ENCODE peak calls at places on chromosomes 6 and 20, in five cellular contexts. L, B, I, H and J are unnamed samples.
A peak's percentile ranks its signal among the peaks of the same experiment; 100 is the strongest.

GRCh38 chr20:63404129-63405085 is 43.3 kb upstream of the CHRNA4 start:
- DNase-seq in B (no peak), H (no peak), L (no peak), I (no peak), J (no peak)

GRCh38 chr6:22582806-22583205 is 13.4 kb downstream of the HDGFL1 start:
- DNase-seq in H (no peak), L (no peak), B (no peak), I (no peak), J (no peak)

GRCh38 chr6:15131234-15132195 is 114.4 kb upstream of the JARID2 start:
- DNase-seq in I (no peak), L (no peak), H (no peak), B (no peak), J (no peak)

GRCh38 chr6:139439278-139439813 is 64.9 kb upstream of the CITED2 start:
- DNase-seq in L (no peak), B (no peak), I (no peak), H (no peak), J (no peak)

GRCh38 chr6:39823187-39823815 is 31.1 kb downstream of the DAAM2 start:
- DNase-seq in H (no peak), L (no peak), B (peak; percentile 83), I (peak; percentile 43), J (no peak)

GRCh38 chr6:16286151-16286522 is 47.8 kb downstream of the GMPR start:
- DNase-seq in H (peak; percentile 5), I (no peak), B (no peak), L (no peak), J (peak; percentile 59)

GRCh38 chr6:35786810-35787209 is 6.0 kb downstream of the CLPSL1 start:
- DNase-seq in L (no peak), I (no peak), B (no peak), H (no peak), J (no peak)

GRCh38 chr6:30091577-30092381 is 16.2 kb upstream of the RNF39 start:
- DNase-seq in B (no peak), I (peak; percentile 64), H (no peak), L (no peak), J (no peak)

GRCh38 chr6:26075063-26075717 is 12.0 kb upstream of the HFE start:
- DNase-seq in I (no peak), H (no peak), L (no peak), B (no peak), J (no peak)

GRCh38 chr6:157535354-157536217 is 154.6 kb downstream of the ZDHHC14 start:
- DNase-seq in H (peak; percentile 48), L (no peak), I (no peak), B (no peak), J (no peak)

GRCh38 chr6:45455408-45455807 is 77.7 kb upstream of the SUPT3H start:
- DNase-seq in L (no peak), H (no peak), B (no peak), I (no peak), J (no peak)

GRCh38 chr6:31794294-31794865 is 1.2 kb downstream of the VARS1 start:
- DNase-seq in B (no peak), L (no peak), I (no peak), H (no peak), J (no peak)

GRCh38 chr6:80197474-80197873 is 91.0 kb downstream of the BCKDHB start:
- DNase-seq in H (no peak), I (no peak), B (no peak), L (no peak), J (no peak)

GRCh38 chr20:45341939-45342862 is 6.0 kb downstream of the SDC4 start:
- DNase-seq in H (no peak), I (peak; percentile 53), B (peak; percentile 94), L (no peak), J (no peak)

GRCh38 chr6:144683216-144684070 is 398.3 kb downstream of the UTRN start:
- DNase-seq in L (no peak), I (no peak), B (no peak), H (no peak), J (no peak)

GRCh38 chr20:1700990-1701389 is 43.4 kb upstream of the SIRPG start:
- DNase-seq in B (no peak), I (no peak), L (no peak), H (no peak), J (no peak)

GRCh38 chr6:11379805-11380204 is 147.3 kb upstream of the NEDD9 start:
- DNase-seq in I (no peak), H (no peak), L (no peak), B (no peak), J (no peak)

GRCh38 chr6:11381801-11382513 is 149.5 kb upstream of the NEDD9 start:
- DNase-seq in L (peak; percentile 54), I (peak; percentile 62), H (peak; percentile 88), B (no peak), J (no peak)

GRCh38 chr6:11380549-11380948 is 148.1 kb upstream of the NEDD9 start:
- DNase-seq in L (no peak), H (no peak), B (no peak), I (no peak), J (no peak)

GRCh38 chr6:11378639-11379038 is 146.2 kb upstream of the NEDD9 start:
- DNase-seq in H (no peak), I (no peak), B (no peak), L (no peak), J (no peak)

DNA sequence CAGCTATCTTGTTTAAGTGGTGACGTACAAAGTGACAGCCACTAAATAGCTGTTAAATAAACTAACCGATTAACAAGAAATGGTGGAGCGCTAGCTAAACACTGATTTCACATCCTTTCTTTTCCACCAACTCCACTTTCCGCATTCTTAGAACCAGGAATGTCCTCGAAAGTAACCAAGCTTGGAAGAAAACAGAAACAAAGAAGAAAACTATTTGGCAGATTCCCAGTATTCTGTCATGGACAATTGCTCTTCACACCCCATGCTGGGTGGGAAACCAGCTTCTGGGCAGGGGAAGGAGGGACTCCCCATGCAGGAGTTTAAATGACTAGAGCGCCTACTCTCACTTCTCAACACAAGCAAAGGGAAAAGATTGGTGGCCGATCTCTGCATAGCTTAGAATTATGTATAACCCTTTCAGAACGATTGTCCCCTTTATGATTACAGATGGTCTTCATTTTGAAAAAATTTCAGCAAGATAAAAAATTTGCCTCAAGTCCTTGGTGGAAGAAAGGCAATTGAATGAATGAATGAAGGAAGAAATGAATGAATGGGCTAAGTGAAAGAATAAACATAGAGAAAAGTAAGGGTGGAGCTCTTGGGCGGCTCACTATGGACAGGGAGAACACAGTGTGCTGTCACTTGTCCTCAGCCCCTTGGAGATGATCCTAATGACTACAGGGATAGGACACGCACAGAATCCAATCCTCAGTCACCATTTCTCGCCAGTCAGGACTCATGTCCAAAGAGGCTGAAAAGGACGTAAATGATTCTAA is 148.7 kb upstream of the NEDD9 start:
- DNase-seq in L (no peak), I (no peak), B (no peak), H (no peak), J (no peak)
- H3K27ac ChIP-seq in L (peak overlapping the region; percentile 84), I (peak overlapping the region; percentile 69), B (no peak overlapping the region), H (peak overlapping the region; percentile 73), J (no peak overlapping the region)

GRCh38 chr20:57443349-57443748 is 52.2 kb downstream of the RBM38 start:
- DNase-seq in L (no peak), B (no peak), I (no peak), H (no peak), J (no peak)
- H3K27ac ChIP-seq in L (no peak overlapping the region), B (no peak overlapping the region), I (peak overlapping the region; percentile 86), H (no peak overlapping the region), J (no peak overlapping the region)

DNA sequence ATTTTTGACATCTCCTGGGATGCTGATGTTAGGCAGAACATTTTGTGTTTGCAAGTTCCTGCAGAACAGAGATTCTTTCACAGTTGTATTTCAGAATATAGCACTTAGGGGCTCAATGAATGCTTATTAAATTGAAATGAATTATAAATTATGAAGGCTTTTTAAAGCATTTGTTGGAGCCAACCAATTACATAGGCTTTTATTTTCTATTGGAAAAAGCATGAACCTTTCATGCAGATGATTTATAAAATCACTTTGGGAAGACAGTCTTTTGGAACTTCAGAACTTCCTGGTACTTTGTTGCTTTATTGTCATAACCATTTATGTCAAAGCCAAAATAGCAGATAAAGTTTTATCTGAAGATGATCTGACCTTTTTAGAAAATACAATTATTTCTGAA is 69.2 kb upstream of the HINT3 start:
- DNase-seq in I (no peak), B (no peak), L (no peak), H (no peak), J (no peak)
- H3K27ac ChIP-seq in I (no peak overlapping the region), B (no peak overlapping the region), L (no peak overlapping the region), H (no peak overlapping the region), J (no peak overlapping the region)

DNA sequence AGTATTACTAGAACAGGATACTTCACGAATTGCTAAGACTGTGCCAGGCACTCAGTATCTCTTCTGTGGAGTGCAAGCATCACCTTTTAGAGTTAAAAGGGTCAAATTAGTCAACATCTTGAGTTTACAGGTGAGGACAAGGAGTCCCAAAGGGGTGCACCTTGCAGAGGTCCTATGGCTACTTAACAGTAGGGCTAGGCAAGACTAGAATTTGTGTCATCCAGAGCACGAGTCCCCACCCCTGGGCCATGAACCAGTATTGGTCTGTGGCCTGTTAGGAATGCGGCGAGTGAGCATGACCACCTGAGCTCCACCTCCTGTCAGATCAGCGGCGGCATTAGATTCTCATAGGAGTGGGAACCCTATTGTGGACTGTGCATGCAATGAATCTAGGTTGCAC is 10.5 kb upstream of the DSTN start:
- DNase-seq in L (no peak), H (no peak), B (no peak), I (no peak), J (no peak)
- H3K27ac ChIP-seq in L (no peak overlapping the region), H (no peak overlapping the region), B (peak overlapping the region; percentile 86), I (peak overlapping the region; percentile 98), J (no peak overlapping the region)

DNA sequence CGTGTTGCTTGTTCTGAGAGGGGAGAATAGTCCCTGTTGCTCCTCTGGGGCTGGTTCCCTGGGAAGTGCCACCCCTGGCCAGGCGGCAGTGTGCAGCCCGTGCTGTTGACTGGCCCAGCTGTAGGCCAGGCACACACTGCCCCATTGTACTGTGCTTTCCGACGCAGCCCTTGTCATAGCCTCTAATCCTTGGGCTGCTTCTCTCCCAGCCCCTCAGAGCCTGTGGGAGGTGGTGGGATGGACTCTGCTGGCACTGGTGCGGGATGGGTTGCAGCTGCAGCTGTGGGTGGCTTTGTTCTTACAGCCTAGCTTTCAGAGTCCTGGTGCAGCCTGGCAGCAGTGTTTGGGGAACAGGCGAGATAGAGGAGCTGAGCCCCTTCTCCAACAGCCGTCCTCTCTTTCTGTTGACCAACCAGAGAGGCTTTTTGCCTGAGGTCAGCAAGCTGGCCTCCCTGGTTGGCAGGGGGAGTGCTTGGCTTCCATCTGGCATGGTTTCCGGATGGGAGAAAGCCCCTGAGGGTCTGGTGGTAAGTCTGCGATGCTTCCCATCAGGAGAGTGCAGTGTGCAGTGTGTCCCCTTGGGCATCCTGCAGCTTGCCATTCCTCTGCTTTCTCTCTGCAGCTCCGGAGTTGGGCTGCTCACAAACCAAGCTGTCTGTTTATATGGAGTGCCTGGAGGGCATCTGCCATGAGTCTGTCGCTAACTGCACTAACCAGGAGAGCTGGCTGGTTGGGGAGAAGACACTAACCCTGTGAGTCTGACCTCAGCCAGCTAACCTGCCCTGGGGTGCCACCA is 12.1 kb downstream of the TJAP1 start:
- DNase-seq in I (no peak), H (no peak), B (no peak), L (no peak), J (peak; percentile 88)
- H3K27ac ChIP-seq in I (no peak overlapping the region), H (no peak overlapping the region), B (no peak overlapping the region), L (no peak overlapping the region), J (no peak overlapping the region)